ENCODE peak calls at places on chromosome 2, in six cellular contexts. H, P, S, T, K and N are unnamed samples.
A peak's percentile ranks its signal among the peaks of the same experiment; 100 is the strongest.

GRCh38 chr2:30400151-30400954 is 46.7 kb upstream of the LCLAT1 start:
- DNase-seq in H (no peak), P (no peak), K (no peak), T (no peak), S (no peak), N (no peak)

GRCh38 chr2:187617925-187618324 is 63.7 kb upstream of the TFPI start:
- DNase-seq in S (no peak), T (no peak), H (no peak), P (no peak), K (no peak), N (no peak)

GRCh38 chr2:105934467-105934866 is 189.8 kb downstream of the NCK2 start:
- DNase-seq in P (no peak), K (no peak), T (peak; percentile 66), S (no peak), H (no peak), N (no peak)

GRCh38 chr2:236570081-236570979 is 705 bp downstream of the ACKR3 start:
- DNase-seq in S (no peak), H (no peak), K (no peak), P (no peak), T (no peak), N (no peak)

GRCh38 chr2:85248741-85249524 is 78.9 kb downstream of the TGOLN2 start:
- DNase-seq in T (no peak), K (no peak), H (no peak), P (no peak), S (no peak), N (peak; percentile 61)

GRCh38 chr2:131143803-131144202 is 38.7 kb downstream of the PLEKHB2 start:
- DNase-seq in P (no peak), T (no peak), K (no peak), H (no peak), S (no peak), N (no peak)

GRCh38 chr2:188369365-188369764 is 77.7 kb downstream of the GULP1 start:
- DNase-seq in H (peak; percentile 18), T (peak; percentile 57), K (no peak), S (no peak), P (peak; percentile 16), N (peak; percentile 68)

GRCh38 chr2:64765160-64765805 is 111.6 kb upstream of the SERTAD2 start:
- DNase-seq in H (no peak), K (no peak), S (no peak), T (no peak), P (no peak), N (no peak)

GRCh38 chr2:160228141-160228963 is 28.3 kb upstream of the ITGB6 start:
- DNase-seq in K (no peak), S (no peak), H (no peak), T (no peak), P (no peak), N (no peak)

GRCh38 chr2:160229591-160229990 is 29.5 kb upstream of the ITGB6 start:
- DNase-seq in T (no peak), H (no peak), P (no peak), K (no peak), S (no peak), N (no peak)

GRCh38 chr2:160226367-160226766 is 26.3 kb upstream of the ITGB6 start:
- DNase-seq in P (no peak), H (no peak), K (no peak), T (no peak), S (no peak), N (peak; percentile 24)

GRCh38 chr2:160225722-160226121 is 25.6 kb upstream of the ITGB6 start:
- DNase-seq in P (no peak), S (no peak), T (no peak), H (no peak), K (no peak), N (no peak)

GRCh38 chr2:160227252-160227651 is 27.2 kb upstream of the ITGB6 start:
- DNase-seq in P (no peak), S (no peak), H (no peak), T (no peak), K (no peak), N (no peak)
- TF ChIP-seq CREB1 in P (no peak), S (no peak), H (no peak), T (no peak), K (no peak), N (no peak)

GRCh38 chr2:232997749-232998665 is 15.0 kb downstream of the NGEF start:
- DNase-seq in P (no peak), H (no peak), S (no peak), T (no peak), K (no peak), N (no peak)
- TF ChIP-seq CREB1 in P (no peak), H (no peak), S (no peak), T (no peak), K (no peak), N (no peak)

GRCh38 chr2:126664639-126665038 is 8.7 kb downstream of the GYPC start:
- DNase-seq in K (no peak), H (no peak), T (no peak), S (no peak), P (no peak), N (no peak)
- TF ChIP-seq CREB1 in K (no peak), H (no peak), T (no peak), S (no peak), P (no peak), N (no peak)

GRCh38 chr2:191626497-191627151 is 51.3 kb upstream of the NABP1 start:
- DNase-seq in T (no peak), P (no peak), K (no peak), S (no peak), H (no peak), N (no peak)

GRCh38 chr2:191629001-191629453 is 48.9 kb upstream of the NABP1 start:
- DNase-seq in T (no peak), K (no peak), P (no peak), H (no peak), S (no peak), N (no peak)

GRCh38 chr2:191622374-191623320 is 55.3 kb upstream of the NABP1 start:
- DNase-seq in H (no peak), T (no peak), P (no peak), S (no peak), K (no peak), N (no peak)

GRCh38 chr2:191627518-191627917 is 50.4 kb upstream of the NABP1 start:
- DNase-seq in P (no peak), T (no peak), S (no peak), K (no peak), H (no peak), N (no peak)

DNA sequence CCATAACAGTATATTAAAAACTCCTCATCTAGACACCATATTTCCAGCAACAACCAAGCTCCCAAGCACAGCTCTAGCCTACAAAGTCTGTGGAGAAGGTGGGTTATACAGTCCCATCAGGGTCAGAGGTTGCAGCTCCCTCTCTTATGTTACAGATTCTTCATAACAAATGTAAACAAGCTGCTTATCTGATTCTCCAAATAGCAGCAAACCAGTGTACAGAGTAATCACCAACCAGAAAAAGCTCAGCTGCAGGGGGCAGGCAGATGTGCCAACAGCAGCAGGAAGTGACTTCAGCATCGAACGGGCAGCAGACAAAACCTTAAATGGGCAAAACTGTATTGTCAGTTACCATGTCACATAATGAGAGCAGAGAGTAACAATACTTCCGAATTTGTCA is 52.9 kb upstream of the NABP1 start:
- DNase-seq in T (peak; percentile 75), K (no peak), S (no peak), P (no peak), H (no peak), N (no peak)
- TF ChIP-seq CREB1 in T (no peak), K (peak; percentile 49), S (no peak), P (no peak), H (no peak), N (no peak)

DNA sequence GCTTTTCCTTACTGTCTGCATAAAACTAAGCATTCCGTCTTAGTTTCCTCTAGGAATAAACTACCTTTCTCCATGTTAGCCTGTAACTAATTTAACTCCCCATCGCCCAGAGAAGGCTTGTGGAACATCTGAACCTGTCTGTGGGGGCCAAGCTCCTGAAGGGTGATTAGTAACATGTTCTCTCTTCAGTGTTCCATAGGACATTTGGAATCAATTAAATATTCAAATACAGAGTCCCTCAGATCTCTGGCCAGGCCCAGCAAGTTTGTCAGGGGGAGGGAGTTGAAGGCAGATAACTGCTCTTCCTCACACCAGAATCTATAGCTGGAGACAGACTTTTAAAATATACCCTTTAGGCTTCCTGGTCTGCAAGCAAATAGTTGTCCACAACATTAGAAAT is 8.8 kb downstream of the RDH14 start:
- DNase-seq in S (no peak), T (no peak), P (no peak), K (no peak), H (no peak), N (no peak)
- TF ChIP-seq CREB1 in S (no peak), T (no peak), P (no peak), K (no peak), H (no peak), N (no peak)

GRCh38 chr2:26509141-26509540 is 31.2 kb upstream of the OTOF start:
- DNase-seq in K (no peak), H (no peak), P (no peak), T (no peak), S (no peak), N (no peak)

GRCh38 chr2:26513261-26513660 is 35.3 kb upstream of the OTOF start:
- DNase-seq in P (no peak), H (no peak), K (no peak), T (no peak), S (no peak), N (no peak)

GRCh38 chr2:26514045-26514444 is 36.1 kb upstream of the OTOF start:
- DNase-seq in P (no peak), H (no peak), T (no peak), K (no peak), S (no peak), N (no peak)

GRCh38 chr2:26511466-26511865 is 33.5 kb upstream of the OTOF start:
- DNase-seq in K (no peak), P (no peak), H (no peak), T (no peak), S (no peak), N (no peak)

DNA sequence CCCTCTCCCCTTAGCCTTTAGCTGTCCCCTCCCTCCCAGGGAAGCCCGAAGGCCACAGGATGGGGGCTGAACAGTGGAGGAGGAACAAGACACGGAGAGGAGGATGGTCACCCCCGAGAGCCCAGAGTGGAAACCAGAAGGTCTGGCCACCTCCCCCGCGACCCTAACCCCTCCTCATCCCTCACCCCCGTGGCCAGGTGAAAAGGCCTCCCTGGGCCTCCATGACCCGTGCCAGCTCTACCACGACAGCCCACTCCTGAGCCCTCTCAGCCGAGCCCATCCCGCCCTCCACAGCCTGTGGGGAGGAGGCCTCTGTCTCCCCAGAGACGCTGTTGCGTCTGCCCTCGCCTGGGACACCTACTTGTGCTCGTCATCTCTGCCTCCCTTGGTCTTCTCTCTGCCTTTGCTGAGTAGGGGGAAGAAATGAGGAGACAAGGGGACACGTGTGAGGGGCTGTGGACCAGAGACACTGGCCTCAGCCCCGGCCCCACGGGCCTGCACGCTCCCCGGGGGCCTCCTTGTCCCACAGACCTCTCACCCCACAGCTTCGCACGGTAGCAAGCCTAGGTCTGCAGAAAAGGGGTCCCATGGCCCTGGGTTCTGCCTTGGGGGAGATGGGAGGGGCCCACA is 32.5 kb upstream of the OTOF start:
- DNase-seq in T (no peak), K (no peak), P (no peak), H (no peak), S (no peak), N (no peak)
- TF ChIP-seq CREB1 in T (no peak), K (no peak), P (no peak), H (no peak), S (no peak), N (no peak)

GRCh38 chr2:38266382-38267051 is 110.6 kb downstream of the ATL2 start:
- DNase-seq in P (no peak), H (no peak), S (no peak), T (no peak), K (no peak), N (no peak)
- TF ChIP-seq CREB1 in P (no peak), H (no peak), S (no peak), T (no peak), K (no peak), N (no peak)